ENCODE peak calls at places on chromosomes 3 and 15, in six cellular contexts. One of them, this sample, is unnamed.

GRCh38 chr3:134860141-134860540 is 65.1 kb downstream of the EPHB1 start:
- DNase-seq in NCI-H187 treated with DMSO at 0.1 percent for 48 hours: no peak
- DNase-seq in fibroblast of the conjunctiva: no peak
- DNase-seq in B cell: no peak
- DNase-seq in NCI-H1694: peak
- DNase-seq in HTR-8/SVneo: no peak
- DNase-seq in this sample: peak

GRCh38 chr3:83317605-83318004 is 1556.2 kb upstream of the GBE1 start:
- DNase-seq in fibroblast of the conjunctiva: no peak
- DNase-seq in B cell: no peak
- DNase-seq in NCI-H1694: no peak
- DNase-seq in NCI-H187 treated with DMSO at 0.1 percent for 48 hours: no peak
- DNase-seq in HTR-8/SVneo: no peak
- DNase-seq in this sample: no peak

GRCh38 chr3:64214697-64215018 is 10.6 kb downstream of the PRICKLE2 start:
- DNase-seq in HTR-8/SVneo: no peak
- DNase-seq in fibroblast of the conjunctiva: peak
- DNase-seq in NCI-H187 treated with DMSO at 0.1 percent for 48 hours: no peak
- DNase-seq in NCI-H1694: no peak
- DNase-seq in B cell: no peak
- DNase-seq in this sample: no peak

GRCh38 chr3:139935071-139935865 is at the start of gene CLSTN2:
- DNase-seq in B cell: no peak
- DNase-seq in HTR-8/SVneo: peak
- DNase-seq in NCI-H187 treated with DMSO at 0.1 percent for 48 hours: no peak
- DNase-seq in fibroblast of the conjunctiva: no peak
- DNase-seq in NCI-H1694: peak
- DNase-seq in this sample: peak

GRCh38 chr3:62631471-62631870 is 243.7 kb downstream of the CADPS start:
- DNase-seq in NCI-H1694: no peak
- DNase-seq in NCI-H187 treated with DMSO at 0.1 percent for 48 hours: no peak
- DNase-seq in B cell: no peak
- DNase-seq in fibroblast of the conjunctiva: no peak
- DNase-seq in HTR-8/SVneo: no peak
- DNase-seq in this sample: no peak

GRCh38 chr15:45439521-45439931 is 61.2 kb upstream of the GATM start:
- DNase-seq in HTR-8/SVneo: no peak
- DNase-seq in NCI-H1694: no peak
- DNase-seq in NCI-H187 treated with DMSO at 0.1 percent for 48 hours: no peak
- DNase-seq in B cell: no peak
- DNase-seq in fibroblast of the conjunctiva: no peak
- DNase-seq in this sample: no peak

GRCh38 chr3:12187448-12188327 is 29.0 kb upstream of the TIMP4 start:
- DNase-seq in fibroblast of the conjunctiva: no peak
- DNase-seq in B cell: no peak
- DNase-seq in NCI-H1694: no peak
- DNase-seq in NCI-H187 treated with DMSO at 0.1 percent for 48 hours: no peak
- DNase-seq in HTR-8/SVneo: no peak
- DNase-seq in this sample: no peak

GRCh38 chr3:47348411-47349154 is 32.2 kb upstream of the PTPN23 start:
- DNase-seq in NCI-H187 treated with DMSO at 0.1 percent for 48 hours: no peak
- DNase-seq in HTR-8/SVneo: no peak
- DNase-seq in NCI-H1694: no peak
- DNase-seq in B cell: no peak
- DNase-seq in fibroblast of the conjunctiva: no peak
- DNase-seq in this sample: no peak

This sample was measured in myocyte.